ENCODE peak calls at places on chromosomes 2 and 18, in seven cellular contexts. One of them, this sample, is unnamed.

GRCh38 chr2:62297642-62298010 is 101.7 kb downstream of the B3GNT2 start:
- DNase-seq in RPMI7951: peak
- DNase-seq in Calu3: no peak
- DNase-seq in T-helper 22 cell: no peak
- DNase-seq in H7: peak
- DNase-seq in AG20443: no peak
- DNase-seq in H4: no peak
- DNase-seq in this sample: peak

GRCh38 chr2:239768907-239769573 is 256.1 kb downstream of the NDUFA10 start:
- DNase-seq in H7: no peak
- DNase-seq in AG20443: no peak
- DNase-seq in H4: no peak
- DNase-seq in RPMI7951: no peak
- DNase-seq in T-helper 22 cell: no peak
- DNase-seq in Calu3: no peak
- DNase-seq in this sample: no peak

GRCh38 chr2:235495373-235496238 is 1.8 kb downstream of the AGAP1 start:
- DNase-seq in H4: no peak
- DNase-seq in AG20443: no peak
- DNase-seq in RPMI7951: no peak
- DNase-seq in H7: no peak
- DNase-seq in T-helper 22 cell: no peak
- DNase-seq in Calu3: no peak
- DNase-seq in this sample: no peak

GRCh38 chr18:8943900-8944870 is 158.3 kb upstream of the NDUFV2 start:
- DNase-seq in H4: peak
- DNase-seq in AG20443: peak
- DNase-seq in H7: no peak
- DNase-seq in RPMI7951: peak
- DNase-seq in T-helper 22 cell: no peak
- DNase-seq in Calu3: no peak
- DNase-seq in this sample: no peak

GRCh38 chr18:34901299-34901698 is 139.9 kb upstream of the MAPRE2 start:
- DNase-seq in T-helper 22 cell: no peak
- DNase-seq in H7: no peak
- DNase-seq in AG20443: peak
- DNase-seq in RPMI7951: no peak
- DNase-seq in H4: no peak
- DNase-seq in Calu3: no peak
- DNase-seq in this sample: peak

GRCh38 chr2:152425765-152426710 is 91.1 kb downstream of the FMNL2 start:
- DNase-seq in H4: no peak
- DNase-seq in RPMI7951: peak
- DNase-seq in T-helper 22 cell: no peak
- DNase-seq in H7: no peak
- DNase-seq in AG20443: no peak
- DNase-seq in Calu3: peak
- DNase-seq in this sample: no peak

GRCh38 chr18:44096016-44096415 is 584.7 kb upstream of the SETBP1 start:
- DNase-seq in AG20443: no peak
- DNase-seq in RPMI7951: no peak
- DNase-seq in H4: no peak
- DNase-seq in H7: no peak
- DNase-seq in T-helper 22 cell: no peak
- DNase-seq in Calu3: no peak
- DNase-seq in this sample: no peak

GRCh38 chr2:224816816-224817215 is 100.7 kb upstream of the CCDC195 start:
- DNase-seq in T-helper 22 cell: no peak
- DNase-seq in Calu3: no peak
- DNase-seq in RPMI7951: peak
- DNase-seq in H7: no peak
- DNase-seq in H4: peak
- DNase-seq in AG20443: peak
- DNase-seq in this sample: no peak

GRCh38 chr2:97868986-97869721 is 126.6 kb downstream of the TMEM131 start:
- DNase-seq in H7: no peak
- DNase-seq in AG20443: peak
- DNase-seq in T-helper 22 cell: no peak
- DNase-seq in H4: peak
- DNase-seq in Calu3: peak
- DNase-seq in RPMI7951: peak
- DNase-seq in this sample: peak

GRCh38 chr18:46161721-46162421 is 57.7 kb downstream of the HAUS1 start:
- DNase-seq in H4: no peak
- DNase-seq in RPMI7951: peak
- DNase-seq in AG20443: no peak
- DNase-seq in Calu3: no peak
- DNase-seq in H7: no peak
- DNase-seq in T-helper 22 cell: no peak
- DNase-seq in this sample: no peak

GRCh38 chr2:165857881-165858280 is 63.8 kb upstream of the GALNT3 start:
- DNase-seq in Calu3: no peak
- DNase-seq in RPMI7951: no peak
- DNase-seq in AG20443: no peak
- DNase-seq in H4: no peak
- DNase-seq in T-helper 22 cell: no peak
- DNase-seq in H7: no peak
- DNase-seq in this sample: no peak

GRCh38 chr2:27001851-27002369 is 30.9 kb upstream of the TMEM214 start:
- DNase-seq in H7: peak
- DNase-seq in Calu3: no peak
- DNase-seq in H4: no peak
- DNase-seq in RPMI7951: no peak
- DNase-seq in AG20443: no peak
- DNase-seq in T-helper 22 cell: no peak
- DNase-seq in this sample: no peak

GRCh38 chr2:54065411-54065810 is 50.0 kb upstream of the ACYP2 start:
- DNase-seq in T-helper 22 cell: no peak
- DNase-seq in RPMI7951: peak
- DNase-seq in Calu3: no peak
- DNase-seq in H7: no peak
- DNase-seq in H4: no peak
- DNase-seq in AG20443: peak
- DNase-seq in this sample: no peak

GRCh38 chr2:237205111-237205541 is 119.4 kb downstream of the COPS8 start:
- DNase-seq in RPMI7951: peak
- DNase-seq in Calu3: no peak
- DNase-seq in AG20443: no peak
- DNase-seq in H7: no peak
- DNase-seq in H4: no peak
- DNase-seq in T-helper 22 cell: no peak
- DNase-seq in this sample: no peak

GRCh38 chr2:229363126-229363814 is 92.2 kb upstream of the PID1 start:
- DNase-seq in H4: no peak
- DNase-seq in AG20443: peak
- DNase-seq in T-helper 22 cell: no peak
- DNase-seq in Calu3: no peak
- DNase-seq in H7: no peak
- DNase-seq in RPMI7951: no peak
- DNase-seq in this sample: no peak

GRCh38 chr2:241609859-241610793 is 26.8 kb downstream of the THAP4 start:
- DNase-seq in AG20443: peak
- DNase-seq in H7: peak
- DNase-seq in Calu3: peak
- DNase-seq in RPMI7951: no peak
- DNase-seq in T-helper 22 cell: peak
- DNase-seq in H4: no peak
- DNase-seq in this sample: peak

GRCh38 chr2:101149241-101150192 is 1.7 kb downstream of the TBC1D8 start:
- DNase-seq in T-helper 22 cell: no peak
- DNase-seq in H7: peak
- DNase-seq in Calu3: peak
- DNase-seq in AG20443: no peak
- DNase-seq in H4: no peak
- DNase-seq in RPMI7951: no peak
- DNase-seq in this sample: no peak

GRCh38 chr2:203225423-203226039 is 13.3 kb upstream of the CYP20A1 start:
- DNase-seq in AG20443: no peak
- DNase-seq in RPMI7951: peak
- DNase-seq in Calu3: peak
- DNase-seq in T-helper 22 cell: no peak
- DNase-seq in H7: no peak
- DNase-seq in H4: no peak
- DNase-seq in this sample: no peak

GRCh38 chr2:75494137-75494769 is 66.5 kb downstream of the EVA1A start:
- DNase-seq in Calu3: no peak
- DNase-seq in RPMI7951: peak
- DNase-seq in AG20443: peak
- DNase-seq in H4: no peak
- DNase-seq in T-helper 22 cell: no peak
- DNase-seq in H7: no peak
- DNase-seq in this sample: no peak

GRCh38 chr2:52402128-52402527 is 1365.5 kb upstream of the CHAC2 start:
- DNase-seq in H4: no peak
- DNase-seq in AG20443: no peak
- DNase-seq in Calu3: no peak
- DNase-seq in RPMI7951: no peak
- DNase-seq in H7: no peak
- DNase-seq in T-helper 22 cell: no peak
- DNase-seq in this sample: no peak

GRCh38 chr2:101360229-101360628 is 27.1 kb downstream of the CREG2 start:
- DNase-seq in H7: no peak
- DNase-seq in AG20443: no peak
- DNase-seq in RPMI7951: peak
- DNase-seq in H4: no peak
- DNase-seq in T-helper 22 cell: no peak
- DNase-seq in Calu3: peak
- DNase-seq in this sample: no peak

GRCh38 chr18:62280058-62280457 is 45.1 kb upstream of the TNFRSF11A start:
- DNase-seq in T-helper 22 cell: no peak
- DNase-seq in H7: no peak
- DNase-seq in H4: no peak
- DNase-seq in RPMI7951: no peak
- DNase-seq in Calu3: no peak
- DNase-seq in AG20443: no peak
- DNase-seq in this sample: no peak

GRCh38 chr18:58800582-58800981 is 64.1 kb upstream of the ZNF532 start:
- DNase-seq in H7: no peak
- DNase-seq in Calu3: no peak
- DNase-seq in AG20443: no peak
- DNase-seq in H4: no peak
- DNase-seq in RPMI7951: no peak
- DNase-seq in T-helper 22 cell: no peak
- DNase-seq in this sample: no peak

GRCh38 chr2:30664761-30665358 is 142.4 kb downstream of the CAPN13 start:
- DNase-seq in AG20443: peak
- DNase-seq in T-helper 22 cell: no peak
- DNase-seq in Calu3: peak
- DNase-seq in H4: peak
- DNase-seq in RPMI7951: peak
- DNase-seq in H7: no peak
- DNase-seq in this sample: no peak

GRCh38 chr2:23653326-23653725 is 268.3 kb downstream of the KLHL29 start:
- DNase-seq in AG20443: peak
- DNase-seq in H7: no peak
- DNase-seq in H4: no peak
- DNase-seq in T-helper 22 cell: no peak
- DNase-seq in Calu3: no peak
- DNase-seq in RPMI7951: peak
- DNase-seq in this sample: no peak

GRCh38 chr18:9304388-9305070 is 30.0 kb upstream of the TWSG1 start:
- DNase-seq in H4: no peak
- DNase-seq in T-helper 22 cell: no peak
- DNase-seq in RPMI7951: no peak
- DNase-seq in Calu3: no peak
- DNase-seq in AG20443: no peak
- DNase-seq in H7: no peak
- DNase-seq in this sample: no peak